ENCODE peak calls at places on chromosomes 1 and 21, in six cellular contexts. U is trophoblast cell, E is neuronal stem cell, A is mesenchymal stem cell, Y is IMR-90, H is H1. W is an unnamed sample.

GRCh38 chr1:177256153-177256814 is 85.5 kb downstream of the BRINP2 start:
- DNase-seq in Y (peak; percentile 81), H (peak; percentile 88), E (peak; percentile 31), U (peak; percentile 66), A (peak; percentile 97), W (peak; percentile 79)

GRCh38 chr1:147627435-147628110 is 42.8 kb downstream of the ACP6 start:
- DNase-seq in Y (peak; percentile 44), H (peak; percentile 66), E (peak; percentile 17), A (peak; percentile 58), U (peak; percentile 68), W (peak; percentile 66)

GRCh38 chr1:87513270-87513669 is 184.6 kb downstream of the LMO4 start:
- DNase-seq in E (no peak), Y (peak; percentile 85), U (no peak), A (peak; percentile 75), H (no peak), W (no peak)

GRCh38 chr1:200035956-200036615 is 8.6 kb downstream of the NR5A2 start:
- DNase-seq in E (peak; percentile 12), A (peak; percentile 11), H (peak; percentile 72), U (no peak), Y (no peak), W (peak; percentile 66)

GRCh38 chr1:24769656-24770651 is 24.7 kb downstream of the CLIC4 start:
- DNase-seq in H (peak; percentile 26), U (no peak), A (peak; percentile 97), E (no peak), Y (peak; percentile 98), W (no peak)

GRCh38 chr1:63127376-63127775 is 195.0 kb upstream of the FOXD3 start:
- DNase-seq in Y (no peak), H (no peak), U (no peak), A (peak; percentile 38), E (no peak), W (no peak)

GRCh38 chr1:208455821-208456220 is 211.6 kb upstream of the PLXNA2 start:
- DNase-seq in U (no peak), E (no peak), H (no peak), Y (no peak), A (peak; percentile 59), W (no peak)

GRCh38 chr1:163442214-163442765 is 120.5 kb downstream of the NUF2 start:
- DNase-seq in A (no peak), Y (no peak), U (no peak), H (no peak), E (no peak), W (no peak)

GRCh38 chr1:26537951-26538352 is 8.4 kb downstream of the RPS6KA1 start:
- DNase-seq in A (peak; percentile 56), H (peak; percentile 50), E (no peak), Y (peak; percentile 45), U (peak; percentile 56), W (peak; percentile 61)

GRCh38 chr1:212655668-212656440 is 43.8 kb downstream of the BATF3 start:
- DNase-seq in E (no peak), A (peak; percentile 62), H (no peak), U (peak; percentile 99), Y (peak; percentile 71), W (peak; percentile 67)

GRCh38 chr1:176566004-176566975 is 103.3 kb downstream of the PAPPA2 start:
- DNase-seq in Y (no peak), A (no peak), H (no peak), E (no peak), U (no peak), W (no peak)

GRCh38 chr1:2383576-2383975 is 7.8 kb downstream of the MORN1 start:
- DNase-seq in E (no peak), Y (no peak), U (no peak), H (no peak), A (no peak), W (no peak)

GRCh38 chr1:40663324-40664166 is 1.9 kb downstream of the RIMS3 start:
- DNase-seq in U (no peak), A (no peak), H (no peak), E (no peak), Y (no peak), W (no peak)

GRCh38 chr1:30818568-30819243 is 61.1 kb upstream of the LAPTM5 start:
- DNase-seq in H (no peak), A (peak; percentile 90), Y (peak; percentile 29), E (no peak), U (no peak), W (peak; percentile 36)

GRCh38 chr1:234429434-234429806 is 49.6 kb downstream of the TARBP1 start:
- DNase-seq in Y (no peak), A (no peak), E (no peak), H (no peak), U (no peak), W (no peak)

GRCh38 chr1:46203738-46204405 is 738 bp downstream of the LURAP1 start:
- DNase-seq in A (no peak), U (no peak), H (no peak), E (no peak), Y (no peak), W (peak; percentile 38)

GRCh38 chr1:234372011-234372757 is 1.1 kb upstream of the COA6 start:
- DNase-seq in A (no peak), Y (no peak), E (no peak), H (no peak), U (no peak), W (no peak)

GRCh38 chr1:88890790-88891317 is 513 bp downstream of the GTF2B start:
- DNase-seq in A (peak; percentile 72), H (no peak), Y (peak; percentile 41), E (peak; percentile 17), U (peak; percentile 46), W (peak; percentile 38)

GRCh38 chr1:185409345-185409744 is 92.3 kb upstream of the IVNS1ABP start:
- DNase-seq in Y (no peak), A (no peak), U (peak; percentile 41), H (no peak), E (no peak), W (no peak)

GRCh38 chr21:25831300-25831699 is 96.5 kb downstream of the GABPA start:
- DNase-seq in H (no peak), Y (peak; percentile 39), E (no peak), A (no peak), U (no peak), W (no peak)

GRCh38 chr1:239386453-239387303 is at the start of gene CHRM3:
- DNase-seq in U (peak; percentile 35), A (no peak), Y (no peak), H (peak; percentile 80), E (peak; percentile 66), W (peak; percentile 89)

GRCh38 chr1:54934869-54935268 is 45.6 kb upstream of the TMEM61 start:
- DNase-seq in E (no peak), H (no peak), A (peak; percentile 76), U (peak; percentile 56), Y (peak; percentile 96), W (no peak)

GRCh38 chr1:229888561-229889001 is 178.5 kb upstream of the GALNT2 start:
- DNase-seq in U (no peak), Y (no peak), A (no peak), H (peak; percentile 7), E (no peak), W (no peak)

GRCh38 chr1:116506132-116507004 is 64.5 kb downstream of the CD58 start:
- DNase-seq in U (no peak), Y (no peak), H (no peak), E (no peak), A (no peak), W (no peak)

GRCh38 chr1:224528900-224529299 is 87.2 kb upstream of the CNIH3 start:
- DNase-seq in U (no peak), Y (peak; percentile 89), E (no peak), A (peak; percentile 83), H (no peak), W (no peak)

GRCh38 chr1:76040327-76040868 is 34.1 kb upstream of the ST6GALNAC3 start:
- DNase-seq in A (no peak), E (no peak), U (no peak), H (no peak), Y (no peak), W (peak; percentile 37)

GRCh38 chr1:19619697-19620384 is 24.3 kb upstream of the NBL1 start:
- DNase-seq in A (no peak), E (no peak), Y (no peak), H (no peak), U (no peak), W (no peak)

GRCh38 chr21:15028186-15028585 is 36.6 kb downstream of the NRIP1 start:
- DNase-seq in U (no peak), A (no peak), H (no peak), Y (no peak), E (no peak), W (no peak)
- H2BK120ac ChIP-seq in U (no peak overlapping the region), A (no peak overlapping the region), H (no peak overlapping the region), Y (no peak overlapping the region), E (no peak overlapping the region), W (no peak overlapping the region)

DNA sequence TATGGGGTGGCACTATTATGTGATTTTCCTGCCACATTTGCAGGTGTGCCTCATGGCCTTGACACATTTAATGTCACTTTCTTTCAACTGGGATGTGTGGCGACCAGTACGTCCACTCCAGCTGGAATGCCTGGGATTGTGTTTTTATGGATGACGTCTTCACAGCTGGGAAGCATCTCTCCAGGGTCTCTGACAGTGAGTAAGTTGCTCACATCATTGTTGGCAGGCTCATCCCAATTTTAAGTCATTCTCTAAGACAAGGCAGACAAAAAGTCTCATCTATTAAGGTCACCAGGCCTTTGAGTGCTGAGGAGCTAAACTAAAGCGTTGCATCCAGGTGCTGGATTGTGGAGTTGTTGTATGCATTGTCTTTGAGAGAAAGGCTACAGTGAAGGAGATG is 43.3 kb downstream of the RUNX1 start:
- DNase-seq in E (no peak), Y (no peak), U (no peak), H (no peak), A (no peak), W (no peak)
- H3K14ac ChIP-seq in E (no peak overlapping the region), Y (peak overlapping the region; percentile 77), U (no peak overlapping the region), H (no peak overlapping the region), A (no peak overlapping the region), W (no peak overlapping the region)

GRCh38 chr1:31937300-31938183 is 626 bp downstream of the PTP4A2 start:
- DNase-seq in E (no peak), U (peak; percentile 55), A (peak; percentile 74), H (peak; percentile 68), Y (peak; percentile 65), W (peak; percentile 37)
- H2BK120ac ChIP-seq in E (no peak overlapping the region), U (peak overlapping the region; percentile 81), A (peak overlapping the region; percentile 92), H (no peak overlapping the region), Y (peak overlapping the region; percentile 77), W (no peak overlapping the region)

GRCh38 chr1:36906555-36906954 is 127.8 kb downstream of the GRIK3 start:
- DNase-seq in U (no peak), Y (no peak), E (no peak), H (no peak), A (no peak), W (no peak)
- H3K14ac ChIP-seq in U (no peak overlapping the region), Y (no peak overlapping the region), E (no peak overlapping the region), H (no peak overlapping the region), A (no peak overlapping the region), W (no peak overlapping the region)

GRCh38 chr1:20787100-20787774 is at the start of gene HP1BP3:
- DNase-seq in Y (peak; percentile 62), E (peak; percentile 62), U (peak; percentile 76), H (peak; percentile 62), A (peak; percentile 77), W (peak; percentile 65)
- H2BK120ac ChIP-seq in Y (peak within 1 kb of the TSS; percentile 92), E (peak within 1 kb of the TSS; percentile 47), U (peak within 1 kb of the TSS; percentile 96), H (no peak within 1 kb of the TSS), A (peak within 1 kb of the TSS; percentile 94), W (no peak within 1 kb of the TSS)

W was measured in H9.